ENCODE peak calls at places on chromosomes 3 and 15, in eight cellular contexts. A is occipital lobe, M is iPS-NIHi11, D is A549, T is GM03348, L is HTR-8/SVneo, I is brain microvascular endothelial cell, J is small intestine. H is an unnamed sample.

GRCh38 chr15:55283295-55284147 is 6.1 kb downstream of the RAB27A start:
- DNase-seq in A (no peak), M (no peak), D (no peak), T (no peak), L (no peak), I (no peak), J (no peak), H (no peak)

GRCh38 chr3:124924741-124925140 is 9.8 kb downstream of the MUC13 start:
- DNase-seq in A (no peak), M (no peak), D (no peak), T (no peak), L (no peak), I (no peak), J (no peak), H (no peak)

GRCh38 chr15:49225572-49226281 is 55.7 kb downstream of the GALK2 start:
- DNase-seq in A (no peak), M (peak), D (no peak), T (no peak), L (no peak), I (peak), J (peak), H (peak)

GRCh38 chr3:108940166-108940565 is 13.5 kb downstream of the GUCA1C start:
- DNase-seq in A (no peak), M (no peak), D (no peak), T (no peak), L (no peak), I (no peak), J (peak), H (peak)

GRCh38 chr15:39511915-39512260 is 69.0 kb upstream of the THBS1 start:
- DNase-seq in A (no peak), M (no peak), D (no peak), T (peak), L (peak), I (peak), J (no peak), H (no peak)

GRCh38 chr3:170528731-170529130 is 57.1 kb downstream of the SLC7A14 start:
- DNase-seq in A (no peak), M (no peak), D (no peak), T (no peak), L (no peak), I (no peak), J (no peak), H (no peak)

GRCh38 chr15:89247441-89247840 is 3.7 kb downstream of the FANCI start:
- DNase-seq in A (no peak), M (no peak), D (no peak), T (no peak), L (no peak), I (no peak), J (no peak), H (no peak)

GRCh38 chr3:5840091-5840490 is 652.6 kb downstream of the EDEM1 start:
- DNase-seq in A (no peak), M (no peak), D (no peak), T (no peak), L (no peak), I (no peak), J (no peak), H (no peak)

GRCh38 chr15:58980351-58980939 is 7.0 kb upstream of the RNF111 start:
- DNase-seq in A (no peak), M (peak), D (peak), T (peak), L (no peak), I (no peak), J (peak), H (no peak)

H was measured in NCI-H226.